ENCODE peak calls at places on chromosomes 1 and 21, in six cellular contexts. U is right lobe of liver, V is uterus, C is neural progenitor cell, E is OCI-LY7, A is tibial nerve. X is an unnamed sample. For H3K4me1, the result is how much of the 10 kb centered on the place peaks cover.

GRCh38 chr1:12052008-12052573 is 11.0 kb upstream of the TNFRSF8 start:
- DNase-seq in U (no peak), V (peak), C (no peak), E (no peak), A (peak), X (peak)

GRCh38 chr1:109782927-109783326 is 19.2 kb upstream of the EPS8L3 start:
- DNase-seq in U (peak), V (no peak), C (no peak), E (no peak), A (no peak), X (peak)

GRCh38 chr1:201594575-201595245 is 55.8 kb downstream of the NAV1 start:
- DNase-seq in U (no peak), V (peak), C (peak), E (no peak), A (no peak), X (no peak)

GRCh38 chr1:59057211-59057694 is 239.6 kb upstream of the FGGY start:
- DNase-seq in U (peak), V (peak), C (peak), E (no peak), A (peak), X (peak)

GRCh38 chr21:39125752-39126485 is 57.3 kb downstream of the PSMG1 start:
- DNase-seq in U (no peak), V (no peak), C (peak), E (peak), A (peak), X (no peak)

GRCh38 chr21:32140212-32141008 is 138.4 kb downstream of the MIS18A start:
- DNase-seq in U (no peak), V (no peak), C (no peak), E (no peak), A (no peak), X (no peak)

GRCh38 chr21:18002393-18002792 is 183.2 kb upstream of the C21orf91 start:
- DNase-seq in U (no peak), V (no peak), C (no peak), E (no peak), A (no peak), X (no peak)

GRCh38 chr1:203480525-203481084 is 5.0 kb downstream of the PRELP start:
- DNase-seq in U (no peak), V (peak), C (no peak), E (peak), A (peak), X (no peak)

GRCh38 chr1:220788146-220788545 is 1.4 kb downstream of the MTARC1 start:
- DNase-seq in U (no peak), V (no peak), C (no peak), E (no peak), A (no peak), X (no peak)

GRCh38 chr1:73160759-73161158 is 878.4 kb upstream of the NEGR1 start:
- DNase-seq in U (no peak), V (no peak), C (no peak), E (no peak), A (no peak), X (no peak)

GRCh38 chr1:100164226-100164625 is 13.8 kb downstream of the LRRC39 start:
- DNase-seq in U (no peak), V (no peak), C (peak), E (no peak), A (no peak), X (no peak)

GRCh38 chr1:156931553-156931952 is 11.1 kb downstream of the LRRC71 start:
- DNase-seq in U (peak), V (no peak), C (no peak), E (no peak), A (no peak), X (no peak)

GRCh38 chr1:22323141-22323845 is 128.4 kb upstream of the ZBTB40 start:
- DNase-seq in U (no peak), V (no peak), C (no peak), E (no peak), A (no peak), X (no peak)

GRCh38 chr1:158095737-158096335 is 84.9 kb upstream of the CD1D start:
- DNase-seq in U (no peak), V (no peak), C (peak), E (peak), A (peak), X (no peak)

GRCh38 chr1:206512521-206513180 is 5.3 kb downstream of the RASSF5 start:
- DNase-seq in U (peak), V (no peak), C (no peak), E (no peak), A (no peak), X (no peak)

GRCh38 chr1:206514821-206515387 is 7.6 kb downstream of the RASSF5 start:
- DNase-seq in U (no peak), V (no peak), C (no peak), E (no peak), A (peak), X (no peak)

GRCh38 chr1:206511362-206512064 is 4.2 kb downstream of the RASSF5 start:
- DNase-seq in U (no peak), V (no peak), C (no peak), E (no peak), A (no peak), X (no peak)

GRCh38 chr1:206510371-206510770 is 3.0 kb downstream of the RASSF5 start:
- DNase-seq in U (no peak), V (no peak), C (no peak), E (no peak), A (no peak), X (no peak)

DNA sequence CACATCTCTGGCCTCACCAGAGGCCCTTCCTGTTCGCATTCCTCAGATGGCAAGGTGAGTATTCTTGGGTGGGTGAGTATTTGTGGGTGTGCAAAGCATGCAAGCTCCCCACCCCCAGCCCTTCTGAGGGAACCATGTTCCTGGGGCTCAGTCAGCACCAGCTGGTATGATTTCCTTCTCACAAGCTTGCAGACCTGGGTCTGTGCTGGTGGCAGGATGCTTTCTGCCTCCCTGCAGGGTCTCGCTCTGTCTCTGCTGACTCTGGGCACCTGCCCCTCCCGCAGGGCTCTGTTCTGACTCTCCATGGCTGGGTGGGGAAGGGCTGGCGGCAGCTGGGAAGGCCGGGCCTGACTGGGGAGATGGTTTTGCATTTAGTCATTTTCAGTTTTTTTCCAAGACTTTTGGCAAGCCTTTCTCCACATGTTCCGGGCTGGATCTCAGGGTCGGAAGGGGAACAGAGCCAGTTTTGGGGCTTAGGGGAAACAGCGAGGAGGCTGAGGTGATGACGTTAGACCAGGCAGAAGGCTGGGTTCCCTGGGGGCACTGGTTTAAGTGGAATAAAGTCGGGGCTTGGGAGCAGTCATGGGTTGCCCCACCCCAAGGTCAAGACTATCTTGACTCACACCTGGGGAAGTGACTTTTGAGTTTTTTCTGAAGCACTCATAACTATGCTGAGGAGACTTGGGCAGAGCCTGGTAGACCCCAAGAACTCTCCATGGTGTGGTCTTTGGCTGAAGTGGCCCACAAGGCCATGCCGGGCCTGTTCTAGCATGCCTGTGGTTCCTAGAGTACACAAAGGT is 6.2 kb downstream of the RASSF5 start:
- DNase-seq in U (peak), V (peak), C (no peak), E (no peak), A (peak), X (no peak)
- H3K4me1 ChIP-seq in U (under half), V (under half), C (under half), E (under half), A (half or more), X (under half)

GRCh38 chr21:23960769-23961168 is 1646.5 kb downstream of the MRPL39 start:
- DNase-seq in U (no peak), V (no peak), C (no peak), E (no peak), A (no peak), X (no peak)
- TF ChIP-seq CTCF in U (no peak), V (no peak), C (no peak), E (no peak), A (no peak), X (no peak)

GRCh38 chr1:173392895-173393654 is 84.1 kb upstream of the PRDX6 start:
- DNase-seq in U (no peak), V (no peak), C (no peak), E (no peak), A (no peak), X (no peak)
- H3K4me1 ChIP-seq in U (under half), V (under half), C (under half), E (under half), A (under half), X (under half)

GRCh38 chr1:179820216-179820970 is 57.2 kb downstream of the TOR1AIP2 start:
- DNase-seq in U (no peak), V (no peak), C (no peak), E (no peak), A (no peak), X (no peak)
- TF ChIP-seq CTCF in U (no peak), V (no peak), C (no peak), E (no peak), A (no peak), X (no peak)

DNA sequence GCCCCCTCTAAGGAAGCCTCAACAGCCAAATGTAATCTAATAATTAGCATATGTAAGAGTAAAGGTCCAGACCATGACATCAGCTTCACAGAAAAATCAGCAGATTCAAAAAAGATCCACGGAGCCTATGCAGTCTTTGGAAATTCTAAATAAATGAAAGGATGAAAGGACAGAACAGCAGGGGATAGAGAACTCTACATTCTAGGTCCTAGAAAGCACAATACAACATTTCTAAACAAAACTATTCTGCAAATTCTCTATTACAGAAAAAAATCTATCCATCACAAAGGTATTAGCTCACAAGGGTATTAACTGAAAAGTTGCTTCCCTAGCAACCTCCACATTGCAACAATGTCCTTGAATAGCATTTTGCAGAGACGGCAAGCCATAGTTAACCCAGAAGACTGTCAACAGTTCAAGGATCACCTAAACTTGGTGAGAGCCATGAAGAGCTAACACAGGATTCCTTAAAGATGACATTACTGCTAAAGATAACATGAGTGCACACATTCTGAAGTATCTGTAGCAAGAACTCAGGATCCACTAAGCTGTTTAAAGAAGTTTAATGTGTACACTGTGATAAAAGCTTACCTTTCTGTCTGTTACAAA is 74.2 kb downstream of the SIPA1L2 start:
- DNase-seq in U (no peak), V (no peak), C (no peak), E (no peak), A (no peak), X (no peak)
- H3K4me1 ChIP-seq in U (under half), V (under half), C (half or more), E (half or more), A (half or more), X (under half)

GRCh38 chr1:46112108-46112507 is 20.3 kb downstream of the PIK3R3 start:
- DNase-seq in U (no peak), V (no peak), C (no peak), E (no peak), A (no peak), X (no peak)
- TF ChIP-seq CTCF in U (no peak), V (no peak), C (no peak), E (no peak), A (no peak), X (no peak)

GRCh38 chr1:27518808-27519207 is 28.8 kb upstream of the WASF2 start:
- DNase-seq in U (no peak), V (no peak), C (no peak), E (no peak), A (no peak), X (no peak)
- H3K4me1 ChIP-seq in U (under half), V (under half), C (half or more), E (under half), A (half or more), X (under half)

GRCh38 chr1:6998267-6998666 is 213.0 kb downstream of the CAMTA1 start:
- DNase-seq in U (no peak), V (no peak), C (peak), E (no peak), A (no peak), X (peak)
- TF ChIP-seq CTCF in U (no peak), V (no peak), C (no peak), E (no peak), A (no peak), X (no peak)

DNA sequence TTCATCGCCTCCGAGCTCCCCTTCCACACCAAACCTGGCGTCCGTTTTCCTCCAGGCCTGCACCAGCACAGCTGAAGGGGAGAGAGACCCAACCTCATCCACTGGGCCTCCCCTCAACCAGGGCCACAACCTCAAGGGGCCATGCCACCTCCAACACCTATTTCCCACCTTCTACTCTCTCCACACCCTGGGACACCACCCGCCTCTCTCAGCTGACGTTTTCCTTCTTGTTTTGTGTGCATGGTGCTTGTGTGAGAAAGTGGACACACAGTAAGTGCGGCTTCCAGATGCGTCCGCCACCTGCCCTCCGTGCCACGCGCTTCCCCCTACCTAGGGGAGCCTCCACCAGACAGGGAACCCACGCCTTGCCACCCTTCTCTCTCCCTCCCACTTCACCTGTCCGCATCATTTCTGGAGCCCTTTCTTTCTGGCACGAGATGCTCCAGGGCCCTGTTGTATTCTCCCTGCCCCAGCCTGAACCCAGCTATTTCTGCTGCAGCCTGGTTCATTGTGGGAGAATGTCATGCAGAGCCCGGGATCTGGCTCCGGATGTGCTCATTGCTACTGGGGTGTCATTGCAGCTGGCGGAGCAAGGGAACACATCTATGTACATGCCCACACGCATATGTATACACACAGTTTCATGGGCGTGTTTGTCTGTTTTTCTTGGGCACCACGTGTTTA is 1.3 kb upstream of the GNB1 start:
- DNase-seq in U (no peak), V (no peak), C (no peak), E (peak), A (no peak), X (peak)
- H3K4me1 ChIP-seq in U (under half), V (under half), C (under half), E (half or more), A (half or more), X (under half)

X was measured in pancreas.